ENCODE peak calls at places on chromosomes 1 and 21, in ten cellular contexts. S is IMR-90, N is colonic mucosa, K is right atrium auricular region, G is A549, U is suprapubic skin, T is MM.1S, M is GM23338, X is esophagus squamous epithelium, F is upper lobe of left lung. I is an unnamed sample.

GRCh38 chr1:27430903-27431653 is 38.7 kb downstream of the GPR3 start:
- DNase-seq in M (no peak), X (no peak), S (peak), U (no peak), F (no peak), T (peak), G (no peak), N (no peak), K (no peak), I (no peak)

GRCh38 chr1:31408788-31409318 is 4.2 kb upstream of the SERINC2 start:
- DNase-seq in U (no peak), X (no peak), S (no peak), T (no peak), G (no peak), K (no peak), F (no peak), N (no peak), M (no peak), I (no peak)

GRCh38 chr1:183227963-183228649 is 42.0 kb downstream of the LAMC2 start:
- DNase-seq in T (peak), K (peak), G (peak), F (no peak), S (peak), X (no peak), M (peak), N (peak), U (no peak), I (peak)

GRCh38 chr1:211174375-211174774 is 40.4 kb upstream of the KCNH1 start:
- DNase-seq in T (no peak), S (no peak), G (no peak), F (no peak), M (no peak), X (no peak), U (no peak), N (no peak), K (no peak), I (no peak)

GRCh38 chr1:242086093-242086492 is 87.2 kb upstream of the MAP1LC3C start:
- DNase-seq in T (no peak), M (peak), K (no peak), N (no peak), X (no peak), S (no peak), F (no peak), U (no peak), G (no peak), I (no peak)

GRCh38 chr1:3518256-3518655 is 63.8 kb downstream of the ARHGEF16 start:
- DNase-seq in S (no peak), N (no peak), T (no peak), M (peak), X (no peak), U (no peak), G (no peak), K (no peak), F (no peak), I (peak)

GRCh38 chr1:23452011-23452411 is 27.5 kb upstream of the TCEA3 start:
- DNase-seq in G (no peak), F (no peak), S (peak), U (peak), K (no peak), X (no peak), T (peak), N (peak), M (no peak), I (no peak)

GRCh38 chr1:180177931-180178330 is 23.3 kb downstream of the QSOX1 start:
- DNase-seq in G (no peak), X (no peak), N (no peak), T (no peak), M (no peak), U (peak), K (no peak), F (no peak), S (no peak), I (no peak)

GRCh38 chr21:15514073-15514946 is 215.5 kb upstream of the USP25 start:
- DNase-seq in F (no peak), T (peak), K (no peak), N (peak), G (no peak), X (no peak), U (no peak), M (no peak), S (no peak), I (no peak)

GRCh38 chr1:18703041-18703621 is 72.5 kb downstream of the PAX7 start:
- DNase-seq in M (peak), G (peak), N (no peak), T (no peak), X (no peak), K (no peak), S (no peak), U (no peak), F (no peak), I (no peak)

GRCh38 chr21:39094847-39095525 is 88.3 kb downstream of the PSMG1 start:
- DNase-seq in S (peak), G (peak), F (no peak), U (no peak), N (no peak), K (no peak), T (no peak), M (no peak), X (no peak), I (no peak)

GRCh38 chr1:234546890-234547788 is 62.8 kb downstream of the IRF2BP2 start:
- DNase-seq in U (no peak), F (no peak), M (no peak), K (no peak), X (no peak), G (no peak), N (no peak), T (no peak), S (peak), I (peak)

GRCh38 chr1:33327587-33328325 is 6.9 kb upstream of the A3GALT2 start:
- DNase-seq in N (no peak), S (peak), X (no peak), F (no peak), K (no peak), T (no peak), G (no peak), M (no peak), U (peak), I (no peak)

GRCh38 chr21:46153259-46154154 is 1.9 kb downstream of the FTCD start:
- DNase-seq in T (no peak), K (peak), F (peak), M (peak), N (peak), G (no peak), X (no peak), U (peak), S (no peak), I (peak)

GRCh38 chr1:31434979-31435378 is 22.0 kb downstream of the SERINC2 start:
- DNase-seq in N (no peak), G (no peak), U (peak), M (no peak), X (no peak), S (no peak), T (no peak), K (no peak), F (peak), I (no peak)

GRCh38 chr1:150186789-150187559 is 37.3 kb downstream of the PLEKHO1 start:
- DNase-seq in U (no peak), K (no peak), S (peak), N (no peak), G (peak), X (no peak), M (peak), T (peak), F (no peak), I (no peak)

GRCh38 chr21:24163539-24163938 is 1443.7 kb downstream of the MRPL39 start:
- DNase-seq in U (no peak), G (no peak), T (no peak), N (no peak), M (no peak), X (no peak), F (no peak), K (no peak), S (no peak), I (no peak)

GRCh38 chr1:212205843-212206242 is 79.4 kb upstream of the PPP2R5A start:
- DNase-seq in U (no peak), G (no peak), F (no peak), K (no peak), X (no peak), T (no peak), S (no peak), M (no peak), N (no peak), I (no peak)

GRCh38 chr1:3975903-3976630 is 76.0 kb upstream of the C1orf174 start:
- DNase-seq in U (no peak), G (no peak), S (no peak), T (no peak), K (no peak), M (no peak), X (no peak), F (no peak), N (no peak), I (no peak)

GRCh38 chr1:157111396-157112165 is 12.0 kb upstream of the ETV3L start:
- DNase-seq in M (peak), S (no peak), F (no peak), U (peak), G (no peak), T (no peak), N (no peak), K (no peak), X (no peak), I (peak)

GRCh38 chr1:178998295-178998694 is 27.4 kb upstream of the FAM20B start:
- DNase-seq in N (no peak), T (no peak), S (no peak), G (no peak), F (no peak), K (no peak), X (no peak), U (no peak), M (no peak), I (no peak)

GRCh38 chr1:179003474-179004066 is 22.1 kb upstream of the FAM20B start:
- DNase-seq in M (no peak), S (no peak), N (no peak), T (no peak), U (no peak), G (no peak), F (no peak), X (no peak), K (no peak), I (no peak)

GRCh38 chr1:178999061-178999460 is 26.6 kb upstream of the FAM20B start:
- DNase-seq in K (no peak), F (no peak), X (no peak), S (no peak), T (no peak), N (no peak), M (no peak), U (no peak), G (no peak), I (no peak)

GRCh38 chr1:179001451-179001850 is 24.2 kb upstream of the FAM20B start:
- DNase-seq in G (no peak), N (no peak), F (no peak), M (no peak), T (no peak), X (no peak), U (no peak), K (no peak), S (no peak), I (no peak)

DNA sequence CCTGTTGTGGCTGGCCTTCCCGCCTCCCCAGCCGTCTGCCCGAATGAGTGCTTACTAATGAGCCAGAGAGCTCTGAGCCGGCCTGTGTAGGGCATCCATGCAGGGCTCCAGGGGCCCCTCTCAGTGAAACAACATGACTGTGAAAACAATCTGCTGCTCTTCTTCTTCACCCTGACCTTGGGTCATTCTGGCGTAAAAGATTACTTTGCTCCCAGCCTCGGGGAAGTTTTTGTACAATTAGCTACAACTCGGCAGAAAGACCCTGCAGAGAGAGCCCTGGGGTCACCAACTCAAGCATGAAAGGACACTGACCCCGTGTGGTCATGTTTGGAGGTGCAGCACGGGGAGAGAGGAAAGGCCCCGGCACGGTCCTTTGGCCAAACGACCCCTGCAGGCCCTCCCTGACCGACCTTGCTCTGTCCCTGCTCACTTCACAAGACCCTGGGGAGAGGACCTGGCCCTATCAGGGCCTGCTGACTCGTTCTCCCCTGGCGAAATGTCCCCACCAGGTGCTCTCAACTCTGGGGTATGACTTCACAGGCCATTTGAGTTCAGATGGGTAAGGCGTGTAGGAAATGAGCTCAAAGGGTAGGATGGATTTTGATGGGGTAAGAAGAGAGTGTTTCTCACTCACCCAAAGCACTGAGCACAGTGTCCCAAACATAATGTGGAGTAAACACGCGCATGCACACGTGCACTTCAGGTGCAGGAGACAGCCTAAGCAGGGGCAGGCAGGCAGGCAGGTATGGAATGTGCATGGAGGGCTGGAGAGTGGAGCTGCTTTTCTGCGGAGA is 22.9 kb upstream of the FAM20B start:
- DNase-seq in N (peak), M (peak), X (no peak), U (peak), F (peak), S (peak), G (peak), K (peak), T (peak), I (peak)
- H3K27ac ChIP-seq in N (peak), M (no peak), X (no peak), U (no peak), F (no peak), S (no peak), G (peak), K (no peak), T (no peak), I (no peak)

GRCh38 chr1:52366517-52366827 is 467 bp upstream of the CC2D1B start:
- DNase-seq in N (no peak), U (no peak), K (no peak), T (no peak), G (no peak), S (no peak), F (no peak), M (no peak), X (no peak), I (no peak)

GRCh38 chr1:52365746-52366516 is at the start of gene CC2D1B:
- DNase-seq in T (peak), S (peak), U (peak), N (peak), M (peak), K (peak), G (peak), F (peak), X (peak), I (peak)

GRCh38 chr1:52365091-52365745 is 787 bp downstream of the CC2D1B start:
- DNase-seq in S (peak), U (peak), F (no peak), G (peak), T (peak), M (peak), X (no peak), K (peak), N (peak), I (peak)

GRCh38 chr1:52367272-52367671 is 1.3 kb upstream of the CC2D1B start:
- DNase-seq in F (no peak), M (no peak), S (no peak), X (no peak), N (no peak), U (no peak), T (no peak), G (no peak), K (no peak), I (no peak)

DNA sequence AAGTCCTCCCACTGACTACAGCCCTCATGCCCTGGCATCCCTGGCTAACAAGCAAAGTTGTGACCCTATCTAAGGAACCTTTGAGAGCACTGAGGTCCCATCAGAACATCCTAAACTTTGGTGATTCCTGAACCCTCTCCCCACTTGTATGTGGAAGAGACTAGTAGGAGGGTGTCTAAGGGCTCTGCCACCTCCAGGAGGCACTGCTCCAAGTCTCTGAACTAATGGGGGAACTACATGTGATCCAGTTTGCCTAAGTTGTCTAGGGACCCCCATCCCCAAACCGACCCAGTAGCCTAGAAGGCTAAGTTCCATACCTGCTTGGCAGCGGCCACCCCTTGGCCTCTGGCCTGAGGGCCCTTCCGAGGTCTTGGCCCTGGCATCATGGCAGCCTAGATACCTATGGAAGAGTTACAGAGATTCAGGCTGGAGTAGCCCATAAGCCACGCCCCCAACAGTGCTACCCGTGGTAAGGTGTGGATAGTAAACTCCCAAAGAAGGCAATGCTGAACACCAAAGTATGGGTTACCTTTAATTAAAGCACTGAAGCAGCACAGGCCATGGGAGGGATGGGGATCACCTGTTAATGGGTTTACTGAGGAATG is 1.7 kb downstream of the CC2D1B start:
- DNase-seq in T (no peak), M (peak), K (no peak), S (no peak), X (no peak), G (no peak), F (no peak), N (peak), U (no peak), I (no peak)
- TF ChIP-seq CTCF in T (peak), M (peak), K (no peak), S (no peak), X (no peak), G (no peak), F (no peak), N (no peak), U (no peak), I (no peak)

GRCh38 chr1:25565626-25566025 is 22.2 kb downstream of the LDLRAP1 start:
- DNase-seq in G (no peak), U (no peak), F (no peak), S (no peak), N (no peak), T (no peak), M (no peak), K (no peak), X (no peak), I (no peak)
- H3K4me3 ChIP-seq in G (no peak), U (no peak), F (no peak), S (no peak), N (no peak), T (no peak), M (no peak), K (no peak), X (no peak), I (no peak)

GRCh38 chr1:61107638-61108037 is 25.3 kb downstream of the NFIA start:
- DNase-seq in G (no peak), S (no peak), T (no peak), U (no peak), F (no peak), K (no peak), X (no peak), M (no peak), N (no peak), I (no peak)

GRCh38 chr1:61109910-61110309 is 27.5 kb downstream of the NFIA start:
- DNase-seq in G (no peak), S (no peak), K (no peak), M (no peak), T (no peak), X (no peak), N (no peak), U (no peak), F (no peak), I (no peak)

GRCh38 chr1:61109158-61109557 is 26.8 kb downstream of the NFIA start:
- DNase-seq in U (no peak), X (no peak), F (no peak), T (no peak), N (no peak), M (no peak), K (no peak), G (no peak), S (no peak), I (no peak)

GRCh38 chr1:61111084-61112050 is 29.0 kb downstream of the NFIA start:
- DNase-seq in U (no peak), T (no peak), G (no peak), F (no peak), X (no peak), N (no peak), K (no peak), M (no peak), S (no peak), I (no peak)

DNA sequence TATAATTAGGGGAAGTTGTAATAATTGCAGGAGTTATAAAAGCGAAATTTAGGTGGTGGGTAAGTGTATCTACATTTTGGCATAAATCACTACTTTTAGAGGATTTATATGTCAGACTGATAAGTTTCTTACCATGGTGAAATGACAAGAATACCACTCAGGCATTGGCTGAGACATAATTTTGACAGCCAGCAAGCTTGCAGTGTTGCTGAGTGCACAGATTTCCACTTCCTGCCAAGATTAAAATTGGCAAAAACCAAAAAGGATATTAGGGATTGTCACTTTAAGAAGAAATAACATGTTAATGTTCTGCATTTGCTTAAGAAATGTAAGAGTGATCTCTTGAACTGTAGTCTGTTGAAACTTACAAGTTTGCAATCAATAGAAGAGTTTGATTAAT is 28.2 kb downstream of the NFIA start:
- DNase-seq in F (no peak), S (no peak), X (no peak), G (no peak), M (no peak), N (no peak), T (no peak), U (no peak), K (no peak), I (no peak)
- H3K27ac ChIP-seq in F (no peak), S (no peak), X (no peak), G (no peak), M (peak), N (no peak), T (no peak), U (peak), K (peak), I (no peak)

DNA sequence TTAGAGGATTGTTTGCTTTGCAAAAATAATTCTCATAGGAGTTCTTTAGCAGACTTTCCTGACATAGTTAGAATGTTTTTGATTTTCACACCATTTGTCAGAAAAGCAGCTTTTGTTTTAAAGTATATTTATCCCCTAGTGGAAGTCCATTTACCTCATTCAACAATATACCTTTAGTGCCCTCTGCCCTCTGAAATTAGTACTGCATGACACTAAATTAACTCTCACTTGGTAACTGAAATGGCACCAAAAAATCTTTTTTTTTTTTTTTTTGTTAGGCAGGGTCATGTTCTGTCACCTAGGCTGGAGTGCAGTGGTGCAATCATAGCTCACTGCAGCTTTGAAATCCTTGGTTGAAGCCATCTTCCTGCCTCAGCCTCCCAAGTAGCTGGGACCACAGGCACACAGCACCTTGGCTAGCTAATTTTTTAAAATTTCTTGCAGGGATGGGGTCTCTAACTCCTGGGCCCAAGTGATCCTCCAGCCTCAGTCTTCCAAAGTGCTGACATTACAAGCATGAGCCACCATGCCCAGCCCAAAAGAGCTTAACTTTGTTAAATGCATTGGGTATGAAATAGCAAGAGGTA is 13.6 kb downstream of the LRRC42 start:
- DNase-seq in T (peak), G (peak), K (no peak), S (no peak), U (no peak), X (no peak), N (no peak), F (no peak), M (peak), I (no peak)
- TF ChIP-seq CTCF in T (peak), G (peak), K (peak), S (peak), U (peak), X (peak), N (peak), F (peak), M (peak), I (peak)